ENCODE peak calls at places on chromosomes 1 and 21, in six cellular contexts. M is bronchial epithelial cell, G is H1, F is A673, O is cardiac muscle cell, E is right lobe of liver. B is an unnamed sample.

GRCh38 chr1:161266096-161266679 is 7.6 kb downstream of the PCP4L1 start:
- DNase-seq in M (peak; percentile 42), G (no peak), F (peak; percentile 24), O (no peak), E (no peak), B (no peak)

GRCh38 chr1:109564189-109564878 is 15.9 kb downstream of the GNAI3 start:
- DNase-seq in M (no peak), G (no peak), F (no peak), O (no peak), E (no peak), B (no peak)

GRCh38 chr1:209758360-209758759 is 2.5 kb downstream of the TRAF3IP3 start:
- DNase-seq in M (no peak), G (no peak), F (no peak), O (no peak), E (no peak), B (no peak)

GRCh38 chr1:228145498-228146425 is 4.0 kb upstream of the GJC2 start:
- DNase-seq in M (no peak), G (no peak), F (no peak), O (no peak), E (no peak), B (no peak)

GRCh38 chr21:14943636-14944035 is 121.2 kb downstream of the NRIP1 start:
- DNase-seq in M (no peak), G (no peak), F (no peak), O (no peak), E (no peak), B (no peak)

GRCh38 chr1:92599184-92599583 is 112.5 kb upstream of the GFI1 start:
- DNase-seq in M (peak; percentile 32), G (no peak), F (peak; percentile 54), O (peak; percentile 64), E (no peak), B (peak; percentile 65)

GRCh38 chr21:38956791-38957571 is 151.3 kb downstream of the ETS2 start:
- DNase-seq in M (no peak), G (no peak), F (no peak), O (no peak), E (no peak), B (no peak)

GRCh38 chr1:237879195-237879594 is 11.5 kb downstream of the ZP4 start:
- DNase-seq in M (peak; percentile 95), G (no peak), F (peak; percentile 27), O (no peak), E (no peak), B (no peak)

GRCh38 chr1:183696981-183697380 is 43.9 kb upstream of the APOBEC4 start:
- DNase-seq in M (no peak), G (no peak), F (no peak), O (no peak), E (no peak), B (no peak)

GRCh38 chr1:104797982-104798381 is 1048.3 kb downstream of the AMY1C start:
- DNase-seq in M (no peak), G (no peak), F (no peak), O (no peak), E (no peak), B (no peak)

GRCh38 chr1:223731076-223731770 is 18.9 kb downstream of the CAPN2 start:
- DNase-seq in M (peak; percentile 47), G (no peak), F (peak; percentile 78), O (peak; percentile 86), E (no peak), B (peak; percentile 83)

GRCh38 chr1:51897699-51898031 is 19.1 kb upstream of the NRDC start:
- DNase-seq in M (peak; percentile 95), G (no peak), F (no peak), O (peak; percentile 84), E (no peak), B (peak; percentile 94)

GRCh38 chr1:94098585-94099111 is 22.3 kb downstream of the ABCA4 start:
- DNase-seq in M (no peak), G (no peak), F (no peak), O (no peak), E (no peak), B (no peak)

GRCh38 chr21:28737671-28738279 is 254.9 kb downstream of the LTN1 start:
- DNase-seq in M (peak; percentile 80), G (no peak), F (peak; percentile 6), O (peak; percentile 56), E (no peak), B (peak; percentile 73)

GRCh38 chr1:58780586-58781452 is 3.0 kb downstream of the JUN start:
- DNase-seq in M (peak; percentile 66), G (no peak), F (no peak), O (peak; percentile 45), E (no peak), B (peak; percentile 34)
- H3K4me3 ChIP-seq in M (peak overlapping the region; percentile 79), G (peak overlapping the region; percentile 71), F (peak overlapping the region; percentile 63), O (peak overlapping the region; percentile 56), E (peak overlapping the region; percentile 84), B (peak overlapping the region; percentile 93)

GRCh38 chr21:27694667-27695066 is 727.8 kb upstream of the ADAMTS5 start:
- DNase-seq in M (peak; percentile 24), G (no peak), F (no peak), O (no peak), E (no peak), B (no peak)
- TF ChIP-seq CTCF in M (no peak), G (no peak), F (no peak), O (no peak), E (no peak), B (no peak)

GRCh38 chr1:23184203-23184602 is 15.5 kb upstream of the LUZP1 start:
- DNase-seq in M (no peak), G (no peak), F (no peak), O (no peak), E (no peak), B (no peak)
- H3K4me3 ChIP-seq in M (no peak overlapping the region), G (no peak overlapping the region), F (peak overlapping the region; percentile 32), O (no peak overlapping the region), E (peak overlapping the region; percentile 24), B (no peak overlapping the region)

DNA sequence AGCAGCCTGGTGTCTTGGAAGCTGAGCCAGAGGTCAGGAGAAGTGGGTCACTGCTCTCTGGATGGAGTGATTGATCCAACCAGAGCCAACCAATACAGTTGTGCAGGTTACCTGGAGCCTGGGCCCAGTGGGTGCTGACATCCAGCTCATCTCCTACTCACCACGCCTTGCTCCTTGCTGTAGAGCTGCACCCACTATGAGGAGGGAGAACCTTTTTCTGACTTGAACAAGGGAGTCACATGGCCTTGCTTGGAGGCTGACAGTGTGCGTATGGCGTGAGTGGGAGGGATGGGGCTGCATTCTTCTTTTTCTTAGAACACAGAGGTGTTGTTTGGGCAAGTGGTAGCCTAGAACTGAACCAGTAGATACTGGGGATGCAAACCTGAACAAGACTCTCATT is 201.1 kb upstream of the LMO4 start:
- DNase-seq in M (no peak), G (no peak), F (no peak), O (no peak), E (no peak), B (no peak)
- TF ChIP-seq CTCF in M (no peak), G (no peak), F (no peak), O (no peak), E (no peak), B (no peak)

DNA sequence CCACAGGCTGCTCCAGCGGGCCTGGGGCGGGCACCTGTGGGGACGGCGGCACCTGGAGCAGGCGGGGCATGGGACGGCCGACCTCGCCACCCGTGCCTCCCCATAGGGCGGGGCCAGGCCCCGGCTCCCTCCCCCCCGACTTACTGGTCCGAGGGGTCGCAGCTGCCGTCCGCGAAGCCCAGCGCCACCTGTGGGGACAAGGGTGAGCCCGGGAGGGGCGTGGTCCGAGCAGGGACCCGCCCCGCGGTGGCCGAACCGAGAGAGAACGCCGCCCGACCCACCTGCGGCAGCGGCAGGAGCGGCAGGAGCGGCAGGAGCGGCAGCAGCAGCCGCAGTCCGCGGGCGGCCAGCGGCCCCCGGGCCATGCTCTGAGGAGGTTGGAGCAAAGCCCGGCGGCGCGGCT is at the start of gene TMEM52:
- DNase-seq in M (no peak), G (no peak), F (no peak), O (no peak), E (no peak), B (no peak)
- H3K4me3 ChIP-seq in M (peak within 1 kb of the TSS; percentile 54), G (peak within 1 kb of the TSS; percentile 68), F (peak within 1 kb of the TSS; percentile 62), O (peak within 1 kb of the TSS; percentile 36), E (peak within 1 kb of the TSS; percentile 63), B (peak within 1 kb of the TSS; percentile 54)

DNA sequence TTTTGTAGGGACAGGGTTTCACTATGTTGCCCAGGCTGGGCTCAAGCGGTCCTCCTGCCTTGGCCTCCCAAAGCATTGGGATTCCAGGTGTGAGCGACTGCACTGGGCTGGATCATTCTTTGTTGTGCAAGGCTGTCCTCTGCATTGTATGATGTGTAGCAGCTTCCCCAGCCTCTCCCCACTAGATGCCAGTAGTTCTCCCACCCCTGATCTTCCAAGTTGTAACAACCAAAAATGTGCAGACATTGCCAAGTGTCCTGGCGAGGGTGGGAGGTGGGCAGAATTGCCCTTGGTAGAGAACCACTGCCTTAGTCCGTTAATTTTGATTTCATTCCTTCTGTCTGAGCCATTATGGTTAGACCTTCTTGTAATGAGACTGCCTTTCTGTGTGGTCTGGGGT is 7.2 kb downstream of the GALNT2 start:
- DNase-seq in M (no peak), G (peak; percentile 35), F (no peak), O (no peak), E (no peak), B (no peak)
- TF ChIP-seq CTCF in M (no peak), G (no peak), F (peak; percentile 22), O (no peak), E (no peak), B (peak; percentile 9)

DNA sequence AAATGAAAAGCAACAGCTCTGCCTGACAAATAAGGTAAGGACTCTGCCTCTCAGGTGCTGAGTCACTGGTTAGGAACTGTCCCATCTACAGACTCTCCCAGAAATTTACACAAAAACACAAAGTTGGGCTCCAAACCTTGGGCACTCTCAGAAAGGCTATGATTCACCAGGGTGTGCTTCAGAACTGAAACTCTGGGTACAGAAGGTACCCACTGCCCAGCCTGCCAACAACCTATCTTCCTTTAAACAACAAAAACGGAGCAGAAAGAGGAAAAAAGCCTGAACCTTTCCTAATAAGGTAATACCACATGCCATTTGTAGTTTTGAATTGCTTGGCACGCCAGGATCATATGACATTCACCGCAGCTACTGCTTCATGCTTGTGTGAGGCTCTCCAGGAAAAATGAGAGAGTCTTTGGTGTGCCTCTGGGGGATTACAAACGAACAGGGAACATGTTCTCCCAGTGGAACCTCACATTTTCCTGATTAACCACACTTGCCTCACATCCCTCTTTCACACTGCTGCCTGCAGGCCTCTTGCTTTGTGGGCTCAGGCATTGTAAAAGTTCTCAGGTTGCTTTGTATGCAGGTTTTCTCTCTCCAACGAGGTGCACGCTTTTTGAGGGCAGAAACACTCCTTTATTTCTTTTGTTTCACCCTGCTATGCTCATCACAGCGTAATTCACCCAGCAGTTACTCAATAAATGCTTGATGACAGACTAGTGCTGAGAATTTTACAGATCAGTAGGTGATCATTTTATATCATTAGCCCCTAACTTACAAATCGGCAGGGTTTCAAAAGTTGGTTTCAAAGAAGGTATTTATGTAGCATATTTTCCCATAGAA is 65.1 kb downstream of the GADD45A start:
- DNase-seq in M (peak; percentile 93), G (no peak), F (peak; percentile 71), O (peak; percentile 84), E (no peak), B (peak; percentile 83)
- H3K4me3 ChIP-seq in M (peak overlapping the region; percentile 19), G (peak overlapping the region; percentile 44), F (no peak overlapping the region), O (no peak overlapping the region), E (no peak overlapping the region), B (no peak overlapping the region)